ENCODE peak calls at places on chromosome 12, in six cellular contexts. J is T-helper 1 cell; W is naive thymus-derived CD8-positive, alpha-beta T cell; A is tibial artery; U is brain microvascular endothelial cell; N is CD8-positive, alpha-beta memory T cell. F is an unnamed sample.

GRCh38 chr12:113582521-113583218 is 111.0 kb upstream of the LHX5 start:
- DNase-seq in J (no peak), W (no peak), A (peak; percentile 23), U (no peak), N (no peak), F (no peak)

GRCh38 chr12:124377981-124378509 is 83.2 kb downstream of the RFLNA start:
- DNase-seq in J (no peak), W (no peak), A (no peak), U (no peak), N (no peak), F (no peak)

GRCh38 chr12:22990501-22990900 is 365.5 kb downstream of the ETNK1 start:
- DNase-seq in J (no peak), W (no peak), A (no peak), U (no peak), N (no peak), F (no peak)

GRCh38 chr12:12922191-12922616 is 29.8 kb downstream of the GPRC5D start:
- DNase-seq in J (no peak), W (no peak), A (no peak), U (peak; percentile 76), N (no peak), F (no peak)

GRCh38 chr12:72236071-72236705 is 36.0 kb upstream of the TRHDE start:
- DNase-seq in J (no peak), W (no peak), A (no peak), U (no peak), N (no peak), F (no peak)

GRCh38 chr12:85829391-85829790 is 6.8 kb downstream of the RASSF9 start:
- DNase-seq in J (no peak), W (no peak), A (no peak), U (peak; percentile 34), N (no peak), F (no peak)

GRCh38 chr12:70255311-70255710 is 12.1 kb downstream of the CNOT2 start:
- DNase-seq in J (no peak), W (no peak), A (no peak), U (no peak), N (no peak), F (no peak)

GRCh38 chr12:26869908-26870459 is 37.0 kb upstream of the ITPR2 start:
- DNase-seq in J (no peak), W (no peak), A (no peak), U (no peak), N (no peak), F (no peak)

GRCh38 chr12:55063291-55063690 is 43.5 kb downstream of the NEUROD4 start:
- DNase-seq in J (no peak), W (no peak), A (no peak), U (no peak), N (no peak), F (no peak)

GRCh38 chr12:87413784-87414183 is 615.4 kb downstream of the C12orf50 start:
- DNase-seq in J (no peak), W (no peak), A (no peak), U (peak; percentile 73), N (no peak), F (no peak)

GRCh38 chr12:131793623-131794022 is 34.6 kb upstream of the MMP17 start:
- DNase-seq in J (no peak), W (no peak), A (no peak), U (peak; percentile 49), N (no peak), F (no peak)

GRCh38 chr12:115383668-115384067 is 699.7 kb upstream of the TBX3 start:
- DNase-seq in J (no peak), W (no peak), A (no peak), U (peak; percentile 56), N (no peak), F (no peak)

GRCh38 chr12:30111719-30112118 is 328.0 kb upstream of the TMTC1 start:
- DNase-seq in J (no peak), W (no peak), A (no peak), U (no peak), N (no peak), F (no peak)

GRCh38 chr12:23084236-23084995 is 459.4 kb downstream of the ETNK1 start:
- DNase-seq in J (no peak), W (no peak), A (no peak), U (peak; percentile 94), N (no peak), F (no peak)

GRCh38 chr12:5466521-5466960 is 34.6 kb downstream of the NTF3 start:
- DNase-seq in J (no peak), W (no peak), A (no peak), U (no peak), N (no peak), F (no peak)

GRCh38 chr12:118645219-118645618 is 268.9 kb downstream of the SUDS3 start:
- DNase-seq in J (no peak), W (no peak), A (no peak), U (no peak), N (no peak), F (no peak)

GRCh38 chr12:78210894-78211302 is 380.2 kb downstream of the NAV3 start:
- DNase-seq in J (no peak), W (no peak), A (no peak), U (peak; percentile 57), N (no peak), F (no peak)

GRCh38 chr12:114447274-114447716 is 41.4 kb upstream of the TBX5 start:
- DNase-seq in J (no peak), W (no peak), A (no peak), U (no peak), N (no peak), F (no peak)

F was measured in suprapubic skin.